ENCODE peak calls at places on chromosome 11, in six cellular contexts. One of them, this sample, is unnamed. For H3K9me3, the result is how much of the 10 kb centered on the place peaks cover.

GRCh38 chr11:33471541-33471940 is 214.4 kb downstream of the HIPK3 start:
- DNase-seq in right lobe of liver: no peak
- DNase-seq in heart right ventricle: no peak
- DNase-seq in right atrium auricular region: no peak
- DNase-seq in colonic mucosa: no peak
- DNase-seq in uterus: no peak
- DNase-seq in this sample: no peak

GRCh38 chr11:9748361-9748970 is 84.6 kb downstream of the SWAP70 start:
- DNase-seq in right lobe of liver: no peak
- DNase-seq in heart right ventricle: no peak
- DNase-seq in right atrium auricular region: peak
- DNase-seq in colonic mucosa: peak
- DNase-seq in uterus: peak
- DNase-seq in this sample: peak

GRCh38 chr11:29564501-29564900 is 452.3 kb downstream of the KCNA4 start:
- DNase-seq in right lobe of liver: no peak
- DNase-seq in heart right ventricle: no peak
- DNase-seq in right atrium auricular region: no peak
- DNase-seq in colonic mucosa: no peak
- DNase-seq in uterus: no peak
- DNase-seq in this sample: no peak

GRCh38 chr11:71115770-71116434 is 136.5 kb downstream of the SHANK2 start:
- DNase-seq in right lobe of liver: no peak
- DNase-seq in heart right ventricle: no peak
- DNase-seq in right atrium auricular region: no peak
- DNase-seq in colonic mucosa: no peak
- DNase-seq in uterus: no peak
- DNase-seq in this sample: no peak

GRCh38 chr11:119421351-119421750 is 1.6 kb downstream of the THY1 start:
- DNase-seq in right lobe of liver: no peak
- DNase-seq in heart right ventricle: no peak
- DNase-seq in right atrium auricular region: no peak
- DNase-seq in colonic mucosa: no peak
- DNase-seq in uterus: no peak
- DNase-seq in this sample: no peak

GRCh38 chr11:13338437-13339069 is 61.0 kb downstream of the BMAL1 start:
- DNase-seq in right lobe of liver: no peak
- DNase-seq in heart right ventricle: no peak
- DNase-seq in right atrium auricular region: no peak
- DNase-seq in colonic mucosa: no peak
- DNase-seq in uterus: no peak
- DNase-seq in this sample: no peak

GRCh38 chr11:72069787-72070251 is 10.5 kb downstream of the NUMA1 start:
- DNase-seq in right lobe of liver: peak
- DNase-seq in heart right ventricle: peak
- DNase-seq in right atrium auricular region: peak
- DNase-seq in colonic mucosa: peak
- DNase-seq in uterus: peak
- DNase-seq in this sample: peak

GRCh38 chr11:108931168-108931567 is 266.3 kb downstream of the DDX10 start:
- DNase-seq in right lobe of liver: no peak
- DNase-seq in heart right ventricle: no peak
- DNase-seq in right atrium auricular region: no peak
- DNase-seq in colonic mucosa: no peak
- DNase-seq in uterus: no peak
- DNase-seq in this sample: no peak

GRCh38 chr11:103851166-103851651 is 185.2 kb upstream of the DDI1 start:
- DNase-seq in right lobe of liver: no peak
- DNase-seq in heart right ventricle: no peak
- DNase-seq in right atrium auricular region: no peak
- DNase-seq in colonic mucosa: no peak
- DNase-seq in uterus: no peak
- DNase-seq in this sample: no peak

GRCh38 chr11:36123353-36124220 is 165.6 kb downstream of the COMMD9 start:
- DNase-seq in right lobe of liver: no peak
- DNase-seq in heart right ventricle: no peak
- DNase-seq in right atrium auricular region: no peak
- DNase-seq in colonic mucosa: no peak
- DNase-seq in uterus: no peak
- DNase-seq in this sample: no peak

GRCh38 chr11:8613036-8613435 is 19.0 kb upstream of the STK33 start:
- DNase-seq in right lobe of liver: no peak
- DNase-seq in heart right ventricle: no peak
- DNase-seq in right atrium auricular region: no peak
- DNase-seq in colonic mucosa: no peak
- DNase-seq in uterus: no peak
- DNase-seq in this sample: no peak

GRCh38 chr11:6354651-6355485 is 34.6 kb upstream of the CAVIN3 start:
- DNase-seq in right lobe of liver: no peak
- DNase-seq in heart right ventricle: no peak
- DNase-seq in right atrium auricular region: no peak
- DNase-seq in colonic mucosa: no peak
- DNase-seq in uterus: no peak
- DNase-seq in this sample: no peak

GRCh38 chr11:111977141-111978027 is 40.2 kb downstream of the DIXDC1 start:
- DNase-seq in right lobe of liver: peak
- DNase-seq in heart right ventricle: peak
- DNase-seq in right atrium auricular region: peak
- DNase-seq in colonic mucosa: peak
- DNase-seq in uterus: peak
- DNase-seq in this sample: peak

GRCh38 chr11:111974451-111974850 is 37.3 kb downstream of the DIXDC1 start:
- DNase-seq in right lobe of liver: no peak
- DNase-seq in heart right ventricle: no peak
- DNase-seq in right atrium auricular region: no peak
- DNase-seq in colonic mucosa: no peak
- DNase-seq in uterus: no peak
- DNase-seq in this sample: no peak

GRCh38 chr11:111976614-111977140 is 39.5 kb downstream of the DIXDC1 start:
- DNase-seq in right lobe of liver: no peak
- DNase-seq in heart right ventricle: peak
- DNase-seq in right atrium auricular region: no peak
- DNase-seq in colonic mucosa: no peak
- DNase-seq in uterus: peak
- DNase-seq in this sample: peak

GRCh38 chr11:111976119-111976518 is 39.0 kb downstream of the DIXDC1 start:
- DNase-seq in right lobe of liver: no peak
- DNase-seq in heart right ventricle: no peak
- DNase-seq in right atrium auricular region: no peak
- DNase-seq in colonic mucosa: no peak
- DNase-seq in uterus: no peak
- DNase-seq in this sample: no peak

DNA sequence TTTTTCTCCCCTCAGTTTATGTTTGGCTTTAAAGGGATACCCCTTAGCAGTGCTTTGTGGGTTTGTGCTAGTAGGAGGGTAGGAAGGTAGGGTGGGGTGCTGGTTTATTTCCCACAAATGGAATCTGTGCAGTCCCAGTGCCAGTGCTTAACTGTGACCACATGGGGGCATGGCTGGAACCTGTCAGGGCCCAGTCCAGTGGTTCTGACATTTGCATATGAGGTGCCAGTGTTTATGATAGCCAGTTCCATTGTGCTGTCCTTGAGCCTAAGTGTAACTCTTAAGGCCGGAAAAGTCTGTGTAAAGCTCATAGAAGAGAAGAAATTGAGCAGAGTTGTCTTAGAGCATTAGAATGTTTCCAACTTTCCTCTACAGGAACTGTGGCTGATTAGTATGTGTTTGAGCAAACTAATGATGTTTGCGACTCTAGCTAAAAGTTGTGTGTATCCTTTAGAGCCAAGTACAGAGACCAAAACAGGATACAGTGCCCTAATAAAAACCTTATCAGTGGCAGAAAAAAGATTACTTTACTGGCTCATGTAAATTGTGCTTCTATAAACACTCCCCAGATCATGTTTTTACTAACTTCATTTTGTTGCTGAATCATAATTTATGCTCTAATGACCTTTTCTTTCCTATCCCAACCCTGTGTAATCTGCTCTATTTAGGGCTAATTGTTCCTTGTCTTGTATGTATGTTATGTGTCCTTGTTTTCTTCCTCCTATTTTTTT is 38.1 kb downstream of the DIXDC1 start:
- DNase-seq in right lobe of liver: no peak
- DNase-seq in heart right ventricle: peak
- DNase-seq in right atrium auricular region: no peak
- DNase-seq in colonic mucosa: no peak
- DNase-seq in uterus: no peak
- DNase-seq in this sample: no peak
- TF ChIP-seq CTCF in right lobe of liver: peak
- TF ChIP-seq CTCF in heart right ventricle: no peak
- TF ChIP-seq CTCF in right atrium auricular region: no peak
- TF ChIP-seq CTCF in colonic mucosa: no peak
- TF ChIP-seq CTCF in uterus: peak
- TF ChIP-seq CTCF in this sample: no peak

GRCh38 chr11:42239102-42239501 is 779.6 kb upstream of the LRRC4C start:
- DNase-seq in right lobe of liver: no peak
- DNase-seq in heart right ventricle: no peak
- DNase-seq in right atrium auricular region: no peak
- DNase-seq in colonic mucosa: no peak
- DNase-seq in uterus: no peak
- DNase-seq in this sample: no peak
- H3K9me3 ChIP-seq in right lobe of liver: under half
- H3K9me3 ChIP-seq in heart right ventricle: under half
- H3K9me3 ChIP-seq in right atrium auricular region: under half
- H3K9me3 ChIP-seq in colonic mucosa: under half
- H3K9me3 ChIP-seq in uterus: under half
- H3K9me3 ChIP-seq in this sample: under half

GRCh38 chr11:46290598-46291309 is 13.3 kb downstream of the CREB3L1 start:
- DNase-seq in right lobe of liver: no peak
- DNase-seq in heart right ventricle: peak
- DNase-seq in right atrium auricular region: no peak
- DNase-seq in colonic mucosa: peak
- DNase-seq in uterus: peak
- DNase-seq in this sample: no peak

GRCh38 chr11:46290021-46290420 is 12.6 kb downstream of the CREB3L1 start:
- DNase-seq in right lobe of liver: no peak
- DNase-seq in heart right ventricle: no peak
- DNase-seq in right atrium auricular region: no peak
- DNase-seq in colonic mucosa: no peak
- DNase-seq in uterus: no peak
- DNase-seq in this sample: no peak

GRCh38 chr11:46293066-46293465 is 15.6 kb downstream of the CREB3L1 start:
- DNase-seq in right lobe of liver: no peak
- DNase-seq in heart right ventricle: no peak
- DNase-seq in right atrium auricular region: no peak
- DNase-seq in colonic mucosa: no peak
- DNase-seq in uterus: no peak
- DNase-seq in this sample: no peak

GRCh38 chr11:46293616-46294015 is 16.2 kb downstream of the CREB3L1 start:
- DNase-seq in right lobe of liver: no peak
- DNase-seq in heart right ventricle: no peak
- DNase-seq in right atrium auricular region: no peak
- DNase-seq in colonic mucosa: no peak
- DNase-seq in uterus: no peak
- DNase-seq in this sample: peak

DNA sequence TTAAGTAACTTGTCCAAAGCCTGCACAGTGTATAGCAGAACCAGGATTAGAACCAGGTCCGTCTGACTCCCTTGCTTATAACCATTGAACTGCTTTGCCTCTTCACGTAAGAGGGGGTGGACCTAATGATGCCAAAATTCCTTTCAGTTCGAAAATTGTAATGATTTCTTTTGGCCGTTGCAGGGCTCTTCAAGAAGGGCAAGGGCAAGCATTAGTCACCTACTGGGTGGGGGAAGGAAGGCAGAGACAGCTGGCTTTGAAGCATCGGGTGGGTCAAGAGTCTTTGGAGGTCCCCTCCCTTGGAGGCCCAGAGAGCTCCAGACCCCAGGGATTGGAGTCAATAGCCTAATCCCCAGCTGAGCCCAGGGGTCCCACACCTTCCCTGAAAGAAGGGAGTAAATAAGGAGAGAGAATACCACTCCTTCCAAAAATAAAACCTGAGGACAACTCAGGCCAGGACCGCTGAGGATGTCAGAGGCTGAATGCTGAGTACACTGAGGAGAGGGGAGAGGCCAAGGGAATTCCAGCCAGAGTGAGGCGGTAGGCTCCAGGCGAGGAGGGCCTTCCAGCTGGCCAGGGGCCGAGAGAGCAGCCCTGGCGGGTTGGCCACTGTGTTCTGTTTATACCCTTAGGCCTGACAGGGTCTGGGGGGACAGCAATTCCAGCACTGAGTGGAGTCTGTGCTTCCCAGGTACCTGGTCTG is 14.1 kb downstream of the CREB3L1 start:
- DNase-seq in right lobe of liver: no peak
- DNase-seq in heart right ventricle: peak
- DNase-seq in right atrium auricular region: no peak
- DNase-seq in colonic mucosa: no peak
- DNase-seq in uterus: peak
- DNase-seq in this sample: no peak
- H3K27ac ChIP-seq in right lobe of liver: no peak
- H3K27ac ChIP-seq in heart right ventricle: no peak
- H3K27ac ChIP-seq in right atrium auricular region: no peak
- H3K27ac ChIP-seq in colonic mucosa: no peak
- H3K27ac ChIP-seq in uterus: peak
- H3K27ac ChIP-seq in this sample: no peak

GRCh38 chr11:64093233-64094039 is 57.7 kb downstream of the FLRT1 start:
- DNase-seq in right lobe of liver: no peak
- DNase-seq in heart right ventricle: no peak
- DNase-seq in right atrium auricular region: no peak
- DNase-seq in colonic mucosa: no peak
- DNase-seq in uterus: no peak
- DNase-seq in this sample: no peak

GRCh38 chr11:64092761-64093136 is 57.0 kb downstream of the FLRT1 start:
- DNase-seq in right lobe of liver: no peak
- DNase-seq in heart right ventricle: no peak
- DNase-seq in right atrium auricular region: no peak
- DNase-seq in colonic mucosa: no peak
- DNase-seq in uterus: no peak
- DNase-seq in this sample: no peak

GRCh38 chr11:64095286-64095825 is 59.6 kb downstream of the FLRT1 start:
- DNase-seq in right lobe of liver: no peak
- DNase-seq in heart right ventricle: no peak
- DNase-seq in right atrium auricular region: no peak
- DNase-seq in colonic mucosa: no peak
- DNase-seq in uterus: no peak
- DNase-seq in this sample: no peak

GRCh38 chr11:64095949-64096348 is 60.2 kb downstream of the FLRT1 start:
- DNase-seq in right lobe of liver: no peak
- DNase-seq in heart right ventricle: no peak
- DNase-seq in right atrium auricular region: no peak
- DNase-seq in colonic mucosa: no peak
- DNase-seq in uterus: no peak
- DNase-seq in this sample: no peak

DNA sequence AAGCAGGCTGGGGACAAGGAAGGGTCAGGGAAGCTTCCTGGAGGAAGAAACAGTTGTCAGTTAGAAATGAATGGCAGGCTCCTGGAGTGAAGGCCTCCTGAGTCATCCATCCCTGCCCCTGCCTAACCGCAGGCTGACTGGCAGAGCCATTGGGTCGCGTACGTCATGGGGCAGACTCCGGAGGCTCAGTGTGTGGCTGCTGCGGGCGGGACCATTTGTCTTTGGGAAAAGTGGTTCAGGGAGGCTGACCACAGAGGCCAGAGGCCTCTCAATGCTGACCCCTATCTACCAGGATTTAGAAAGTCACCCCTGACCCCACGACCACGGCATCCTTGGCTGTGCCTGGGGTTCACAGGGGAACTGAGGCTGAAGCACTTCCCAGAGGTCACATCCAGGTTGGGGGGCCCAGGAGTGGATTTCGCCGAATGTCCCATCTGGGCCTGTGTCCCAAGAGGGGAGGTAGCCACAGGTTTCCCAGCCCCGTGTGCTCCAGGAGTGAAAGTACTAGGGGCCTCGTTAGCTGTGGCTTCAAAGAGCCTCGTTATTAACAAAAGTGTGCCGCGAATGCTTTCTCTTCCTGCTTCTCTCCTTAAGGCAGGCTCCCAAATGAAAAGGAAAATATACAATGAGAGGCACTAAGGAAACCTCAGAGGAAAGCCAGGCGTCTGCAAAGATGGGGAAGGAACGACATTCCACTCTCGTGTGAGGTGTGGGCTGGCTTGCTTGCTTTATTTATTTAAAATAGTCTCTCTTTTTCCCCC is 58.9 kb downstream of the FLRT1 start:
- DNase-seq in right lobe of liver: no peak
- DNase-seq in heart right ventricle: no peak
- DNase-seq in right atrium auricular region: no peak
- DNase-seq in colonic mucosa: no peak
- DNase-seq in uterus: no peak
- DNase-seq in this sample: no peak
- TF ChIP-seq CTCF in right lobe of liver: no peak
- TF ChIP-seq CTCF in heart right ventricle: no peak
- TF ChIP-seq CTCF in right atrium auricular region: no peak
- TF ChIP-seq CTCF in colonic mucosa: no peak
- TF ChIP-seq CTCF in uterus: no peak
- TF ChIP-seq CTCF in this sample: no peak